ENCODE peak calls at places on chromosome 12, in six cellular contexts. M is adrenal gland, W is K562, K is cardiac fibroblast, C is astrocyte of the spinal cord, Q is Panc1. B is an unnamed sample.

GRCh38 chr12:121751034-121751433 is 38.5 kb downstream of the TMEM120B start:
- DNase-seq in M (no peak), W (no peak), K (no peak), C (no peak), Q (no peak), B (no peak)

GRCh38 chr12:116880213-116880816 is 926 bp downstream of the HRK start:
- DNase-seq in M (no peak), W (no peak), K (peak), C (peak), Q (no peak), B (no peak)

GRCh38 chr12:120110550-120111501 is 5.7 kb downstream of the RAB35 start:
- DNase-seq in M (no peak), W (no peak), K (no peak), C (no peak), Q (no peak), B (no peak)

GRCh38 chr12:82937151-82937550 is 250.4 kb downstream of the TMTC2 start:
- DNase-seq in M (no peak), W (no peak), K (peak), C (no peak), Q (no peak), B (no peak)

GRCh38 chr12:128111951-128112350 is 155.0 kb upstream of the TMEM132C start:
- DNase-seq in M (peak), W (no peak), K (no peak), C (no peak), Q (no peak), B (no peak)

GRCh38 chr12:94686834-94687628 is 36.7 kb upstream of the TMCC3 start:
- DNase-seq in M (no peak), W (no peak), K (no peak), C (no peak), Q (no peak), B (no peak)

GRCh38 chr12:15757553-15758255 is 31.5 kb downstream of the EPS8 start:
- DNase-seq in M (no peak), W (no peak), K (peak), C (peak), Q (peak), B (no peak)

GRCh38 chr12:15590180-15590826 is 198.9 kb downstream of the EPS8 start:
- DNase-seq in M (peak), W (peak), K (peak), C (peak), Q (peak), B (peak)

GRCh38 chr12:19744760-19745218 is 305.5 kb downstream of the AEBP2 start:
- DNase-seq in M (no peak), W (no peak), K (peak), C (peak), Q (no peak), B (no peak)

GRCh38 chr12:113961921-113962710 is 4.0 kb downstream of the RBM19 start:
- DNase-seq in M (no peak), W (no peak), K (peak), C (no peak), Q (no peak), B (peak)

GRCh38 chr12:66900616-66901015 is 221.7 kb upstream of the GRIP1 start:
- DNase-seq in M (no peak), W (no peak), K (no peak), C (no peak), Q (no peak), B (no peak)

GRCh38 chr12:119266963-119267362 is 67.6 kb upstream of the CCDC60 start:
- DNase-seq in M (no peak), W (no peak), K (no peak), C (no peak), Q (no peak), B (no peak)

GRCh38 chr12:49518914-49519573 is 19.8 kb upstream of the KCNH3 start:
- DNase-seq in M (no peak), W (no peak), K (peak), C (peak), Q (no peak), B (no peak)

GRCh38 chr12:110280784-110281548 is at the start of gene ATP2A2:
- DNase-seq in M (peak), W (peak), K (peak), C (peak), Q (no peak), B (peak)

GRCh38 chr12:20695232-20695631 is at the start of gene SLCO1C1:
- DNase-seq in M (no peak), W (no peak), K (no peak), C (no peak), Q (no peak), B (no peak)

GRCh38 chr12:69936214-69936731 is 111.2 kb downstream of the MYRFL start:
- DNase-seq in M (no peak), W (no peak), K (no peak), C (no peak), Q (no peak), B (no peak)

GRCh38 chr12:77893918-77894317 is 63.2 kb downstream of the NAV3 start:
- DNase-seq in M (peak), W (no peak), K (peak), C (peak), Q (peak), B (no peak)

GRCh38 chr12:46663297-46663696 is 162.5 kb downstream of the SLC38A4 start:
- DNase-seq in M (no peak), W (no peak), K (no peak), C (no peak), Q (no peak), B (no peak)

GRCh38 chr12:120397827-120398563 is 29.0 kb upstream of the MSI1 start:
- DNase-seq in M (no peak), W (no peak), K (no peak), C (peak), Q (no peak), B (no peak)

GRCh38 chr12:11164384-11164783 is 6.6 kb upstream of the SMIM10L1 start:
- DNase-seq in M (no peak), W (no peak), K (no peak), C (no peak), Q (no peak), B (no peak)

GRCh38 chr12:47885012-47885501 is 19.7 kb downstream of the VDR start:
- DNase-seq in M (no peak), W (peak), K (no peak), C (no peak), Q (no peak), B (no peak)

GRCh38 chr12:98895086-98895651 is 250.1 kb downstream of the APAF1 start:
- DNase-seq in M (peak), W (no peak), K (no peak), C (no peak), Q (no peak), B (no peak)

GRCh38 chr12:43578782-43579181 is 26.8 kb upstream of the ADAMTS20 start:
- DNase-seq in M (no peak), W (no peak), K (no peak), C (peak), Q (no peak), B (no peak)

GRCh38 chr12:85130631-85131030 is 94.5 kb downstream of the LRRIQ1 start:
- DNase-seq in M (no peak), W (no peak), K (peak), C (no peak), Q (no peak), B (no peak)

GRCh38 chr12:8996682-8997405 is 7.5 kb downstream of the KLRG1 start:
- DNase-seq in M (peak), W (no peak), K (peak), C (peak), Q (no peak), B (peak)

GRCh38 chr12:46264057-46264456 is 4.8 kb downstream of the SLC38A1 start:
- DNase-seq in M (no peak), W (no peak), K (peak), C (no peak), Q (no peak), B (no peak)

GRCh38 chr12:45284096-45284901 is 68.4 kb downstream of the ANO6 start:
- DNase-seq in M (no peak), W (no peak), K (peak), C (peak), Q (no peak), B (no peak)

GRCh38 chr12:91316825-91317224 is 134.2 kb upstream of the DCN start:
- DNase-seq in M (no peak), W (no peak), K (peak), C (peak), Q (no peak), B (no peak)

GRCh38 chr12:27180862-27181261 is 63.2 kb upstream of the STK38L start:
- DNase-seq in M (no peak), W (no peak), K (peak), C (no peak), Q (no peak), B (no peak)

GRCh38 chr12:113445544-113446176 is 23.5 kb downstream of the SDSL start:
- DNase-seq in M (no peak), W (no peak), K (no peak), C (no peak), Q (no peak), B (no peak)

GRCh38 chr12:28443337-28443736 is 253.1 kb downstream of the CCDC91 start:
- DNase-seq in M (no peak), W (no peak), K (no peak), C (no peak), Q (no peak), B (no peak)

GRCh38 chr12:94203796-94204195 is 55.4 kb downstream of the PLXNC1 start:
- DNase-seq in M (no peak), W (no peak), K (no peak), C (no peak), Q (no peak), B (no peak)

GRCh38 chr12:6288235-6288634 is 22.2 kb upstream of the PLEKHG6 start:
- DNase-seq in M (no peak), W (no peak), K (peak), C (peak), Q (no peak), B (no peak)

GRCh38 chr12:1857821-1858220 is 37.5 kb downstream of the LRTM2 start:
- DNase-seq in M (no peak), W (no peak), K (no peak), C (no peak), Q (no peak), B (no peak)

GRCh38 chr12:7142057-7142644 is 12.0 kb downstream of the CLSTN3 start:
- DNase-seq in M (no peak), W (peak), K (peak), C (no peak), Q (peak), B (no peak)

GRCh38 chr12:58841058-58841798 is 79.1 kb downstream of the LRIG3 start:
- DNase-seq in M (no peak), W (no peak), K (no peak), C (no peak), Q (no peak), B (no peak)

GRCh38 chr12:89737000-89737399 is 28.4 kb upstream of the ATP2B1 start:
- DNase-seq in M (no peak), W (no peak), K (no peak), C (no peak), Q (no peak), B (no peak)
- H3K4me3 ChIP-seq in M (no peak), W (no peak), K (no peak), C (no peak), Q (no peak), B (no peak)

DNA sequence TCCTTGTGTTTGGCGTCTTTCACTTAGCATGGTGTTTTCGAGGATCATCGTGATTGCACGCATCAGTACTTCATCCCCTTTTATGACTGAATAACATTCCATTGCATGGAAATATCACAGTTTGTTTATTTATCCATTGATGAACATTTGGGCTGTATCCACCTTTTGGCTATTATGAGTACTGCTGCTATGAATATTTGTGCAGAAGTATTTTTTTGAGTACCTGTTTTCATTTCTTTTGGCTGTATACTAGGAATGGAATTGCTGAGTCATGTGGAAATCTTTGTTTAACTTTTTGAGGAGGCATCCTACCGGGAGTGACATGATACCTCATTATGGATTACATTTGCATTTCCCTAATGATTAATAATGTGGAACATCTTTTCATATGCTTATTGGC is 66.4 kb downstream of the WNK1 start:
- DNase-seq in M (no peak), W (no peak), K (peak), C (no peak), Q (no peak), B (no peak)
- TF ChIP-seq CTCF in M (peak), W (no peak), K (peak), C (peak), Q (no peak), B (no peak)

GRCh38 chr12:111768159-111768895 is 1.6 kb downstream of the ALDH2 start:
- DNase-seq in M (no peak), W (no peak), K (no peak), C (no peak), Q (no peak), B (no peak)
- H3K4me3 ChIP-seq in M (no peak), W (no peak), K (no peak), C (no peak), Q (no peak), B (no peak)

GRCh38 chr12:131941987-131942341 is 7.8 kb upstream of the EP400 start:
- DNase-seq in M (no peak), W (no peak), K (no peak), C (no peak), Q (no peak), B (no peak)

GRCh38 chr12:131938082-131938481 is 9.0 kb downstream of the PUS1 start:
- DNase-seq in M (no peak), W (no peak), K (no peak), C (no peak), Q (no peak), B (no peak)

GRCh38 chr12:131941116-131941986 is 8.4 kb upstream of the EP400 start:
- DNase-seq in M (no peak), W (no peak), K (no peak), C (no peak), Q (no peak), B (no peak)

GRCh38 chr12:131940121-131940520 is 9.6 kb upstream of the EP400 start:
- DNase-seq in M (no peak), W (no peak), K (no peak), C (no peak), Q (no peak), B (no peak)

GRCh38 chr12:131939007-131939406 is 9.9 kb downstream of the PUS1 start:
- DNase-seq in M (no peak), W (no peak), K (no peak), C (no peak), Q (no peak), B (no peak)
- TF ChIP-seq CTCF in M (no peak), W (no peak), K (no peak), C (no peak), Q (no peak), B (no peak)

GRCh38 chr12:3090238-3091029 is 13.3 kb downstream of the TSPAN9 start:
- DNase-seq in M (no peak), W (no peak), K (no peak), C (no peak), Q (no peak), B (no peak)
- H3K4me3 ChIP-seq in M (no peak), W (no peak), K (no peak), C (no peak), Q (no peak), B (no peak)